ENCODE peak calls at places on chromosomes 4 and X, in six cellular contexts. I is tibial artery, D is GM06990, C is epithelial cell of esophagus, N is WTC11, O is lower lobe of right lung. U is an unnamed sample.

GRCh38 chrX:10897768-10898167 is 213.4 kb upstream of the HCCS start:
- DNase-seq in I (no peak), D (no peak), C (no peak), N (peak; percentile 37), O (no peak), U (no peak)

GRCh38 chr4:915041-915474 is 17.1 kb downstream of the GAK start:
- DNase-seq in I (peak; percentile 8), D (peak; percentile 26), C (no peak), N (no peak), O (peak; percentile 55), U (no peak)

GRCh38 chr4:139419388-139419914 is 34.5 kb upstream of the RAB33B start:
- DNase-seq in I (peak; percentile 76), D (peak; percentile 17), C (peak; percentile 92), N (no peak), O (no peak), U (no peak)

GRCh38 chr4:110184124-110184790 is 14.2 kb downstream of the ELOVL6 start:
- DNase-seq in I (no peak), D (no peak), C (peak; percentile 19), N (no peak), O (no peak), U (no peak)

GRCh38 chr4:48071171-48071570 is 54.6 kb downstream of the NIPAL1 start:
- DNase-seq in I (no peak), D (no peak), C (peak; percentile 15), N (no peak), O (no peak), U (no peak)

GRCh38 chr4:168480991-168481588 is 798 bp upstream of the DDX60L start:
- DNase-seq in I (no peak), D (peak; percentile 24), C (peak; percentile 81), N (no peak), O (no peak), U (peak; percentile 50)

GRCh38 chr4:145937021-145937861 is 1.4 kb downstream of the ZNF827 start:
- DNase-seq in I (peak; percentile 57), D (peak; percentile 77), C (peak; percentile 34), N (peak; percentile 66), O (peak; percentile 65), U (peak; percentile 77)

GRCh38 chr4:2289311-2289954 is 27.5 kb upstream of the MXD4 start:
- DNase-seq in I (no peak), D (no peak), C (no peak), N (no peak), O (no peak), U (no peak)

GRCh38 chr4:5638976-5639375 is 69.4 kb downstream of the EVC2 start:
- DNase-seq in I (no peak), D (no peak), C (peak; percentile 12), N (no peak), O (no peak), U (no peak)

DNA sequence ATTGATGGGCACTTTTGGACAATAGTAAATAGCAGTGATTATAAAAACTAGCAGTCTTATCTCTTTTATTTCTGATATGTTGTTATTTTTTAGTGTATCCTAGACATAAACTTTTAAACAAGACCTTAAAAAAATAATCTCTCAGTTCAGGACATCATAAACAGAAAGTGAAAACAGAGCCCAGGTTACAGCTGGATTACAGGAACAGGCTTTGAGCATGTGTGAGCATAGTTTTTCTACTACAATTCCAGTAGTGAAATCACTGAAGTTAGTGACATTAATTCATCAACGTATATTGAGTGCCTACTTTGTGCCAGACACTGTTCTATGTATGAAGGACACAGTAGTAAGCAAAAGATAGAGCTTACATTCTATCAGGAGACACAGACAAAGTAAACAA is 16.9 kb downstream of the TRIM75 start:
- DNase-seq in I (no peak), D (no peak), C (no peak), N (no peak), O (no peak), U (no peak)
- TF ChIP-seq CTCF in I (no peak), D (no peak), C (no peak), N (no peak), O (no peak), U (no peak)

GRCh38 chrX:47523297-47523696 is 37.7 kb upstream of the ARAF start:
- DNase-seq in I (peak; percentile 57), D (peak; percentile 85), C (peak; percentile 67), N (peak; percentile 83), O (peak; percentile 89), U (peak; percentile 79)
- TF ChIP-seq CTCF in I (peak; percentile 81), D (peak; percentile 64), C (peak; percentile 51), N (peak; percentile 69), O (peak; percentile 82), U (peak; percentile 85)

GRCh38 chr4:26455571-26455970 is 34.7 kb downstream of the CCKAR start:
- DNase-seq in I (no peak), D (no peak), C (no peak), N (no peak), O (no peak), U (no peak)

GRCh38 chr4:26458104-26458503 is 32.2 kb downstream of the CCKAR start:
- DNase-seq in I (no peak), D (no peak), C (no peak), N (no peak), O (no peak), U (no peak)

GRCh38 chr4:26459756-26460530 is 30.3 kb downstream of the CCKAR start:
- DNase-seq in I (no peak), D (no peak), C (no peak), N (no peak), O (no peak), U (no peak)

GRCh38 chr4:26457412-26457811 is 32.9 kb downstream of the CCKAR start:
- DNase-seq in I (no peak), D (no peak), C (no peak), N (no peak), O (no peak), U (no peak)

GRCh38 chr4:26459054-26459755 is 31.1 kb downstream of the CCKAR start:
- DNase-seq in I (no peak), D (peak; percentile 37), C (peak; percentile 67), N (no peak), O (no peak), U (peak; percentile 63)
- TF ChIP-seq CTCF in I (peak; percentile 42), D (peak; percentile 68), C (peak; percentile 67), N (peak; percentile 17), O (peak; percentile 60), U (peak; percentile 63)

GRCh38 chrX:135737361-135738071 is 24.1 kb downstream of the CT45A1 start:
- DNase-seq in I (no peak), D (no peak), C (peak; percentile 2), N (no peak), O (no peak), U (no peak)

GRCh38 chrX:135741192-135741715 is 26.7 kb downstream of the CT45A3 start:
- DNase-seq in I (no peak), D (no peak), C (no peak), N (no peak), O (no peak), U (no peak)

DNA sequence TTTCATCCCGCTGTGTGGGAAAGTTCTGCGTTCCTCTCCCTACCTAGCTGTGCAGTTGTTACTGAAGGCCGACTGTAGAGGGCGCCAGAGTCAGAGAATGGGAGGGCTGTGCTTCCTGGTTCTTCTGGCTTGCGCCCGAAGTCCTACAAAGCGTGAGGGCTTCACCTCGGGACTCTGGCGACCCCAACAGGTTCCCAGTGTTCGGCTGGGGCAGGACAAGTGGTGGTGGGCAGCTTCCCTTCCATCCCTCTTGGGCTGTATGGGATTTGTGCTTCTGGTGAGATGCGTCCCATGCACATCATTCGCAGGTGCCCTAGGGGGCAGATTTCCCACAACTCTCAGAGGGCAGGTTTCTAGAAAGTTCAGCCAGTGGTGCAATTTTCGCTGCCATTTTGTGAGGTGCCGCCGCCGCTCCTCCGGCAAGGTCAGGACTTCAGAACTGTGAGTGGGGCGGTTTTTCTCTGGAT is 27.3 kb downstream of the CT45A3 start:
- DNase-seq in I (no peak), D (peak; percentile 10), C (no peak), N (peak; percentile 73), O (no peak), U (peak; percentile 44)
- TF ChIP-seq CTCF in I (peak; percentile 4), D (peak; percentile 69), C (no peak), N (peak; percentile 39), O (peak; percentile 34), U (peak; percentile 66)

DNA sequence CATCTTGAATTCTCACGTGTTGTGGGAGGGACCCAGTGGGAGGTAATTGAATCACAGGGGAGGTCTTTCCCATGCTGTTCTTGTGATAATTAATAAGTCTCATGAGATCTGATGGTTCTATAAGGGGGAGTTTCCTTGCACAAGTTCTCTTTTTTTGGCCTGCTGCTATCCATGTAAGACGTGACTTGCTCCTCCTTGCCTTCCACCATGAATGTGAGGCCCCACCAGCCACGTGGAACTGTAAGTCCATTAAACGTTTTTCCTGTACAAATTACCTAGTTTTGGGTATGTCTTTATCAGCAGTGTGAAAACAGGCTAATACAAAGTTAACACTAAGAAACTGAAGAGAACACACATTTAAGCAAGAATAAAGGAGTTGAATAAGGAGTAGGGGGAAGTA is 16.0 kb downstream of the TBCK start:
- DNase-seq in I (no peak), D (no peak), C (no peak), N (no peak), O (no peak), U (no peak)
- TF ChIP-seq CTCF in I (no peak), D (no peak), C (no peak), N (no peak), O (no peak), U (no peak)